ENCODE peak calls at places on chromosomes 16 and 17, in four cellular contexts. F is A549, M is GM12878, B is K562. A is an unnamed sample.

GRCh38 chr16:76780556-76780955 is 410.4 kb upstream of the MON1B start:
- DNase-seq in F (no peak), M (no peak), B (no peak), A (no peak)

GRCh38 chr16:88768041-88768876 is 16.8 kb downstream of the PIEZO1 start:
- DNase-seq in F (no peak), M (no peak), B (peak; percentile 59), A (no peak)

GRCh38 chr17:7217113-7217987 is 2.3 kb downstream of the DLG4 start:
- DNase-seq in F (peak; percentile 76), M (no peak), B (peak; percentile 48), A (no peak)

GRCh38 chr16:67463691-67464090 is 17.3 kb downstream of the ATP6V0D1 start:
- DNase-seq in F (no peak), M (no peak), B (no peak), A (no peak)

GRCh38 chr16:4316732-4317461 is 1.0 kb downstream of the GLIS2 start:
- DNase-seq in F (peak; percentile 81), M (no peak), B (no peak), A (no peak)

GRCh38 chr16:65123846-65124513 is 2.1 kb upstream of the CDH11 start:
- DNase-seq in F (no peak), M (no peak), B (no peak), A (no peak)

GRCh38 chr16:1078579-1079021 is 6.1 kb downstream of the SSTR5 start:
- DNase-seq in F (peak; percentile 87), M (no peak), B (no peak), A (no peak)

GRCh38 chr16:56912746-56913703 is 18.9 kb upstream of the HERPUD1 start:
- DNase-seq in F (no peak), M (no peak), B (no peak), A (no peak)

GRCh38 chr16:24753437-24753836 is 24.0 kb downstream of the TNRC6A start:
- DNase-seq in F (no peak), M (no peak), B (no peak), A (no peak)

GRCh38 chr16:1826691-1827573 is at the start of the genes FAHD1 and HAGH:
- DNase-seq in F (peak; percentile 98), M (peak; percentile 66), B (peak; percentile 100), A (peak; percentile 83)

GRCh38 chr17:73815474-73815873 is 171.2 kb upstream of the SDK2 start:
- DNase-seq in F (no peak), M (no peak), B (no peak), A (no peak)

GRCh38 chr17:33375086-33375485 is 82.0 kb upstream of the ASIC2 start:
- DNase-seq in F (no peak), M (no peak), B (no peak), A (no peak)

GRCh38 chr17:47941998-47942490 is 673 bp downstream of the PNPO start:
- DNase-seq in F (no peak), M (no peak), B (peak; percentile 40), A (no peak)

GRCh38 chr16:67164599-67165061 is at the start of gene HSF4:
- DNase-seq in F (no peak), M (no peak), B (peak; percentile 82), A (peak; percentile 64)

GRCh38 chr17:65183736-65184135 is 46.6 kb downstream of the RGS9 start:
- DNase-seq in F (peak; percentile 74), M (no peak), B (no peak), A (peak; percentile 72)

GRCh38 chr17:47323382-47324223 is at the start of gene EFCAB13:
- DNase-seq in F (peak; percentile 96), M (peak; percentile 54), B (peak; percentile 95), A (peak; percentile 94)

GRCh38 chr16:12601290-12601900 is 202.3 kb downstream of the CPPED1 start:
- DNase-seq in F (no peak), M (no peak), B (no peak), A (no peak)

GRCh38 chr16:73232555-73233422 is 184.9 kb upstream of the ZFHX3 start:
- DNase-seq in F (peak; percentile 92), M (no peak), B (no peak), A (peak; percentile 10)

GRCh38 chr17:45433136-45433535 is 466 bp upstream of the ARHGAP27 start:
- DNase-seq in F (no peak), M (no peak), B (no peak), A (no peak)

GRCh38 chr16:28502290-28502689 is 4.3 kb downstream of the IL27 start:
- DNase-seq in F (no peak), M (no peak), B (no peak), A (no peak)

GRCh38 chr17:30449480-30449879 is 27.7 kb upstream of the GOSR1 start:
- DNase-seq in F (no peak), M (no peak), B (no peak), A (no peak)

GRCh38 chr17:77428020-77428781 is 287.4 kb downstream of the SEC14L1 start:
- DNase-seq in F (no peak), M (no peak), B (no peak), A (no peak)

GRCh38 chr17:35082073-35082657 is 18.7 kb upstream of the RFFL start:
- DNase-seq in F (no peak), M (no peak), B (no peak), A (no peak)

GRCh38 chr17:18851206-18851605 is 6.7 kb upstream of the PRPSAP2 start:
- DNase-seq in F (peak; percentile 37), M (no peak), B (no peak), A (no peak)

GRCh38 chr17:49976163-49976827 is 7.3 kb downstream of the DLX4 start:
- DNase-seq in F (no peak), M (no peak), B (no peak), A (no peak)

GRCh38 chr17:76562734-76563148 is 22.9 kb downstream of the PRCD start:
- DNase-seq in F (no peak), M (no peak), B (peak; percentile 46), A (no peak)

GRCh38 chr17:63950940-63951907 is 19.1 kb upstream of the CD79B start:
- DNase-seq in F (peak; percentile 59), M (no peak), B (peak; percentile 34), A (peak; percentile 88)

GRCh38 chr16:54286067-54286329 is 589 bp downstream of the IRX3 start:
- DNase-seq in F (no peak), M (no peak), B (no peak), A (no peak)

GRCh38 chr16:17364319-17365210 is 106.2 kb downstream of the XYLT1 start:
- DNase-seq in F (no peak), M (no peak), B (no peak), A (no peak)
- TF ChIP-seq POLR2A in F (no peak), M (no peak), B (no peak), A (no peak)

DNA sequence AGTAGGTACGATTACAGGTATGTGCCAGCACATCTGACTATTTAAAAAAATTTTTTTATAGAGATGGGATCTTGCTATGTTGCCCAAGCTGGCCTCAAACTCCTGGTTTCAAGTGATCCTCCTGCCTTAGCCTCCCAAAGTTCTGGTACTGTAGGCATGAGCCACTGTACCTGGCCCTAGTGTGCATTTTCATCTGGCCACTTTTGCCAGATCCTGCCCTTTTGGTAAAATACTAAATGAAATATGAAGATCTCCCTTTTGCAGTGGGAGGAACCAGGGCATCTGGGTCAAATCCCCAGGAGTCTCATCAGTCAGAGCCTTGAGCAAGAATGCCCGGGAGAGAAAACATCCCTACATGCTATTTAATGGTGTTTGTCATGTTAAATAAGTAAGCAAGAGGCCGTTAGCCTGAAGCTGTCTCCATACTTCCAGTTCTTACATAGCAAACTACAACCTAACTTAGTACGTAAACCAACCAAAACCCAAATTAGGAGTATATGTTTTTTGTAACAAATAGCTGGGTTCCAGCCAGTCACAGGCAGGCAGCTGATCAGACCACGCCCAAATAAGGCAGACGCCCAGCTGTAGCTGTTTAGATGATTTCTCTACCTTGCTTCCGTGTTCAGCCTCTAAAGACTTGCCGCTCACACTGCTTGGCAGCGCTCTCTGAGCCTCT is 46.5 kb upstream of the CLEC18A start:
- DNase-seq in F (no peak), M (no peak), B (no peak), A (no peak)
- TF ChIP-seq CHD2 in F (no peak), M (no peak), B (no peak), A (no peak)

DNA sequence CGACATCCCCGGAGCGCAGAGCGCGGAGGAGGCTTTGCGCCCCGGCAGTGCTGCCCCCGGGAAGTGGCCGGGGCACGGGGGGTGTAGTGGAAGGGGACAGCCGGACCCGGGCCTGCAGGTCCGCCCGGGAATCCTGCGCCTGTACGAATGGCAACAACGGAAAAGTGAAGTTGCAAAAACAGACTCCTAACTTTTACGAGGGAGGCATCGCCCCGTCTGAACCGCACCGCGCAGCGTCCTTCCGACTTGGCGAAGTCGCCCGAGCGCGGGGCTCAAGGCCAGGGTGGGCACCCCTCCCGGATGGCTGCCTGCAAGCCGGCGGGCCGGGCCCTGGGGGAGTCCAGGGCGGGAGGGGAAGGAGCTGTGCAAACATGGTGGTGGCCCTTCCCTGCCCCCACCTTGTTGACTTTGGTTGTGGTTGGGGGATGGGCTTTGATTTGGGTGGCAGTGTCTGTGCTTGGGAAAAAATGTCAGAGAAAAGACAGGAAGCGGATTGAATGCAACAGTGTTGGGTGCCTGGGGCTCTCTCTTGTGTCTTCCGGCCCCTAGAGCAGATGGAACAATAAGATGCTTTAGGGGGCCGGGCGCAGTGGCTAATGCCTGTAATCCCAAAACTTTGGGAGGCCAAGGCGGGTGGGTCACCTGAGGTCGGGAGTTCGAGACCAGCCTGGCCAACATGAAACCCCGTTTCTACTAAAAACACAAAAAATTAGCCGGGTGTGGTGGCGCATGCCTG is 675 bp downstream of the RNF213 start:
- DNase-seq in F (peak; percentile 85), M (no peak), B (peak; percentile 39), A (peak; percentile 82)
- TF ChIP-seq POLR2A in F (peak; percentile 31), M (no peak), B (peak; percentile 41), A (no peak)

DNA sequence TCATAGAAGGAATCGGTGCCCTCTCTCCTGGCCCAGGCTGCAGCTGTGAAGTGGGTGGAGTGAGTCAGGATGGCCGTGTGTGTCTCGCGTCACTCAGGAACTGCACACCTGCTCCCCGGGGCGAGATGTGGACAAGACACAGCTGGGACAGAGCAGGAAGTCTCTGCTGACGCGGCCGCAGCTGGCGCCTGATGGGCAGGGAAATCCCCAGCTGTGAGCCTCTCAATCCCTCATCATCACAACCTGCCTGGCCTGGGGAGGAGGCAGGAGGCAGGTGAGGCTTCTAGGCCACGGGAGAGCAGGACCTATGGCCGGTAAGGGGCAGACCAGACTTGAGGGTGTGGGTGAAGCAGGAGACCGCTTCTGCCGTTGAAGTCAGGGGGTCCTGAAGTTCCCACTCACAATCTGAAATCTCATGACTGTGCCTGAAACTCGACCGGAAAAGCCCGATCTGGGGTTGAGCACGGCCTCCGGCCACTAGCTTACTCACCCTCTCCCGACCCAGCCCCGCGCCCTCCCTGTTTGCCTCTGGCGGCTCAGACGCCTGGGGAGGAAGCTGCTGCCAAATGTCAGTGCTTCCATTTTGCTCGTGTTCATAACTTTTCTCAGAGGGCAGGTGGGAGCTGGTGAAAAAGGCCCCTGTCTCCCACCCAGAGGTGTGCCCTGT is 1.1 kb upstream of the TRPV3 start:
- DNase-seq in F (no peak), M (peak; percentile 87), B (no peak), A (no peak)
- TF ChIP-seq CHD2 in F (no peak), M (peak; percentile 89), B (no peak), A (no peak)

DNA sequence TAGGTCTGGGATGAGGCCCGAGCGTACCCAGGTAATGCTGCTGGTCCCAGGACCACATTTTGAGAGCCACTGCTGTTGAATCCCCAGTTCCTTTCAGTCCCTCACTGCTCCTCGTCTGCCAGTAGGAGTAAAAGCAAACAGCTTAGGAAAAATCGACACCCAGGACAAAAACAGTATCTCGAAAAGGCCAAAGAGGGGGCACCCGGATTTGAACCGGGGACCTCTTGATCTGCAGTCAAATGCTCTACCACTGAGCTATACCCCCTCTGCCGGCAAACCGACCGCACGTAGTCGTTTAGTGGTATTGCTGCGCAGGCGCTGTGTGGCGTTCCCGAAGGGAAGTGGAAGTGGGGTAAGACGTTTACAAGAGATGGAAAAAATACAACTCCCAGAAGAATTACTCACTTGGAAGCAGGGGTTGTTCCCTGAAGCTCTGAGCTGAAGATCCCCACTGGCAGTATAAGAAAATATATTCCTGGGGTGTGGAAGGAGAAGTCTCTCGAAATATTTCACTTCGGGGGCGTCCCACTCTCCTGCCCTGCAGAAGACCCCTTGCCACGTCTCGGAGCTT is 2.2 kb upstream of the PLXDC1 start:
- DNase-seq in F (peak; percentile 90), M (peak; percentile 71), B (peak; percentile 72), A (no peak)
- TF ChIP-seq POLR2A in F (no peak), M (no peak), B (no peak), A (no peak)

A was measured in H1.